ENCODE peak calls at places on chromosomes 16 and 17, in ten cellular contexts. Q is HFFc6, S is cardiac muscle cell, N is dorsolateral prefrontal cortex, Z is H1, P is osteocyte, E is left ventricle myocardium inferior, K is coronary artery, G is endothelial cell, A is NB4. W is an unnamed sample.

GRCh38 chr17:5832886-5833285 is 237.3 kb upstream of the WSCD1 start:
- DNase-seq in S (no peak), G (no peak), Q (peak), E (no peak), K (no peak), P (no peak), Z (no peak), N (no peak), A (no peak), W (no peak)

GRCh38 chr16:81473066-81473488 is 28.5 kb downstream of the CMIP start:
- DNase-seq in N (no peak), S (no peak), G (no peak), P (no peak), K (no peak), Q (no peak), E (peak), Z (no peak), A (no peak), W (no peak)

GRCh38 chr16:89801800-89802199 is 14.6 kb downstream of the FANCA start:
- DNase-seq in Z (no peak), A (no peak), K (no peak), G (no peak), N (no peak), Q (no peak), S (no peak), E (no peak), P (no peak), W (no peak)

GRCh38 chr17:49587366-49588073 is 11.8 kb downstream of the NXPH3 start:
- DNase-seq in K (no peak), Q (no peak), S (no peak), A (no peak), G (no peak), N (no peak), P (peak), E (no peak), Z (no peak), W (peak)

GRCh38 chr17:39626171-39626670 is 531 bp upstream of the PPP1R1B start:
- DNase-seq in G (no peak), A (no peak), Q (no peak), Z (no peak), P (no peak), K (no peak), S (no peak), E (no peak), N (no peak), W (no peak)

GRCh38 chr17:49029841-49030240 is 32.7 kb downstream of the IGF2BP1 start:
- DNase-seq in S (no peak), G (no peak), Q (no peak), P (no peak), Z (no peak), K (no peak), E (no peak), N (no peak), A (no peak), W (no peak)

GRCh38 chr16:68644715-68645493 is at the start of gene CDH3:
- DNase-seq in N (peak), Q (no peak), K (no peak), G (peak), Z (peak), P (no peak), A (peak), S (peak), E (no peak), W (peak)

GRCh38 chr16:81553080-81553813 is 108.6 kb downstream of the CMIP start:
- DNase-seq in Q (no peak), E (no peak), A (no peak), P (no peak), S (no peak), N (no peak), K (no peak), G (no peak), Z (no peak), W (no peak)

GRCh38 chr16:57775661-57776469 is 26.4 kb downstream of the KIFC3 start:
- DNase-seq in S (peak), N (peak), K (no peak), E (no peak), G (peak), Q (no peak), A (peak), Z (peak), P (no peak), W (no peak)

GRCh38 chr17:73228748-73229236 is 32.9 kb downstream of the CPSF4L start:
- DNase-seq in P (no peak), N (peak), G (no peak), K (no peak), Q (peak), E (peak), A (peak), S (no peak), Z (no peak), W (no peak)

GRCh38 chr17:39928868-39929651 is 1.5 kb downstream of the LRRC3C start:
- DNase-seq in S (no peak), K (no peak), Q (peak), E (no peak), P (no peak), Z (no peak), A (peak), G (no peak), N (no peak), W (no peak)

GRCh38 chr16:65054457-65054856 is 67.4 kb downstream of the CDH11 start:
- DNase-seq in G (no peak), P (no peak), Z (no peak), S (no peak), E (no peak), Q (no peak), K (no peak), A (no peak), N (peak), W (no peak)

GRCh38 chr16:80507538-80507937 is 33.3 kb upstream of the DYNLRB2 start:
- DNase-seq in S (no peak), K (no peak), G (no peak), E (peak), P (no peak), Z (no peak), A (no peak), N (no peak), Q (no peak), W (no peak)

GRCh38 chr16:66427871-66428681 is 981 bp downstream of the BEAN1 start:
- DNase-seq in Q (no peak), E (no peak), G (peak), P (no peak), A (no peak), S (peak), Z (no peak), N (no peak), K (no peak), W (no peak)
- TF ChIP-seq CTCF in Q (no peak), E (no peak), G (no peak), P (no peak), A (no peak), S (no peak), Z (no peak), N (no peak), K (no peak), W (no peak)

GRCh38 chr16:31200821-31201510 is 1.6 kb downstream of the PYCARD start:
- DNase-seq in K (no peak), A (peak), E (no peak), S (no peak), Q (peak), Z (no peak), P (no peak), G (no peak), N (no peak), W (no peak)
- TF ChIP-seq CTCF in K (no peak), A (peak), E (no peak), S (no peak), Q (peak), Z (no peak), P (no peak), G (no peak), N (no peak), W (no peak)

GRCh38 chr16:2148714-2149629 is 547 bp downstream of the RAB26 start:
- DNase-seq in Q (no peak), K (no peak), A (peak), N (no peak), E (no peak), Z (no peak), G (no peak), P (no peak), S (no peak), W (no peak)
- TF ChIP-seq CTCF in Q (peak), K (no peak), A (no peak), N (no peak), E (no peak), Z (no peak), G (no peak), P (no peak), S (no peak), W (peak)

GRCh38 chr16:71214771-71215381 is 15.6 kb downstream of the HYDIN start:
- DNase-seq in S (peak), Q (no peak), G (no peak), A (no peak), E (no peak), N (no peak), K (no peak), Z (no peak), P (no peak), W (no peak)
- TF ChIP-seq CTCF in S (peak), Q (peak), G (no peak), A (no peak), E (no peak), N (peak), K (no peak), Z (peak), P (peak), W (no peak)

GRCh38 chr17:45277992-45278391 is 16.1 kb upstream of the SPATA32 start:
- DNase-seq in K (no peak), Z (no peak), Q (no peak), G (no peak), P (no peak), N (no peak), E (peak), A (no peak), S (peak), W (no peak)

GRCh38 chr17:45276031-45276430 is 14.1 kb upstream of the SPATA32 start:
- DNase-seq in S (no peak), Z (no peak), Q (no peak), N (no peak), G (no peak), A (no peak), P (no peak), E (no peak), K (no peak), W (no peak)

GRCh38 chr17:45274033-45274432 is 12.1 kb upstream of the SPATA32 start:
- DNase-seq in G (no peak), Q (no peak), P (no peak), K (no peak), Z (no peak), N (no peak), A (no peak), E (no peak), S (no peak), W (no peak)

GRCh38 chr17:45279898-45280297 is 18.0 kb upstream of the SPATA32 start:
- DNase-seq in P (no peak), Q (no peak), G (no peak), A (no peak), N (no peak), S (no peak), K (no peak), Z (no peak), E (peak), W (no peak)

DNA sequence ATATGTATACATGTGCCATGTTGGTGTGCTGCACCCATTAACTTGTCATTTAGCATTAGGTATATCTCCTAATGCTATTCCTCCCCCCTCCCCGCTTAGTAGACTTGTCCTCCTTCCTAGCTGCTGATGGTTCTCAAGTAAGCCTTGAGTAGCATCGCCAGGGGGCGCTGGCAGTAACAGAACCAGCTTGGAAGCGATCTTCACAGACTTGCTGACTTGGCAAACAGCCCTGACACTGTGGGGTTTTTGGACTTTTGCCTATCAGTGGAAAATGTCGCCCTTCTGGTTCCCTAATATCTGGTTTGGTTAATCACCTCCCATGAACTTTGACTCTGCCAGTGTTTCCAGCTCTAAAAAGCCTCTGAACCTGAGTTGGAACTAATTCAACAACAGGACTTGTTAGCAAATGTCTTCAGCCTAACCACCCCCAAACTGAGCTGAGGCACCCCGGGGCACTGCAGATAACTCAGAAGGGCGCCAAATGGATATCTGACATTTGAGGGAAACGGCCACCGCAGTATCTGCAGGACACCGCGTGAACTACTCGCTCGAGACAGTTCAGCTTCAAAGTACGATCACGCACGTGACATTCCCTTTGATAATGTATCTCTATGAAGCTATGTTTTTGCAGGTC is 15.4 kb upstream of the SPATA32 start:
- DNase-seq in K (peak), S (peak), P (peak), N (peak), G (peak), A (peak), E (peak), Z (peak), Q (peak), W (peak)
- TF ChIP-seq CTCF in K (peak), S (peak), P (peak), N (peak), G (peak), A (peak), E (peak), Z (peak), Q (peak), W (peak)

GRCh38 chr17:43330876-43331639 is 67.7 kb upstream of the ARL4D start:
- DNase-seq in Z (no peak), P (no peak), S (no peak), N (no peak), K (no peak), A (peak), E (no peak), Q (no peak), G (no peak), W (no peak)
- TF ChIP-seq CTCF in Z (no peak), P (no peak), S (peak), N (no peak), K (no peak), A (peak), E (no peak), Q (peak), G (no peak), W (peak)

DNA sequence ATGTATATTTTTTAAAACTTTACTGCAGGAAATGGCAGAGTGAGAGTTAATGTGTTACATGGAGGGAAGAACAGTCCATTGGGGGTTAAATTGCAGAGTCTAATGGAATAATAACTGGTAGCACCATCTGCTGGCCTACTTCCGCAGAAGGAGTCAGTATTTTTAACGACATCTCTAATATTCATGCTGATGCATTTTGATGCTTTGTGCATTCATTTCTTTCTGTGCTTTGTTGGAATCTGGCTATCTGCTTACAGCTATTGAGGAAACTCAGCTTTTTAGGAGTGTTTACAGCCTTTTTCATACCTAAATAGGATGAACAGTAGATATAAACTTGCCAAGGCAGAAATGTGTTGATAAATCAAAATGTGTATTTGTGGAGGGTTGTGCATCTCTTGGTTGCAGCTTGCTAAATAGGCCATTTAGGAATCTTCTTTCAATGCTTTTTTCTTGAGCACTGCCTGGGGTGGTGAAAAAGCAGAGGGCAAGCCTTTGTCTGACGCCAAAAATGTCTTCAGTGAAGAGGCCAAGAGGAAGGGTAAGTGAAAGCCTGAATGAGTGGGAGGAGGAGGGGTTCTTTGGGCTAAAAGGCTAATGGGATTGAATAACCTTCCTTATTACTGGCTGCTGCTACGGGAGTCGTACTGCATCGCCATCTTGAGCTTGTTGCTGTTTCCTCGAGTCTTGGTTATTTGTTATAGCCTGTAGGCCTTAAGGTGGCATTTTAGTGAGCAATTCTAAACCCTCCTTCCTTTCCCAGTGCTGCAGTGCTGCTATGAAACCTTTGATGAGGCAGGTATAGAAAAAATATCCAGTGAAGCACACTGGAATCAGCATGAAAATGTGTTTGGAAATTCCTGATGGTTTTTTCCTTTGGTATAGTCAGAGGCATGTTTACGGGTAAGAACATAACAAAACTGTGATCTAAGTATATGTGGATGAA is 153.3 kb downstream of the CHD9 start:
- DNase-seq in A (peak), Z (peak), E (no peak), P (no peak), N (peak), G (peak), Q (peak), K (peak), S (peak), W (no peak)
- TF ChIP-seq CTCF in A (peak), Z (peak), E (peak), P (peak), N (peak), G (peak), Q (peak), K (peak), S (peak), W (peak)

DNA sequence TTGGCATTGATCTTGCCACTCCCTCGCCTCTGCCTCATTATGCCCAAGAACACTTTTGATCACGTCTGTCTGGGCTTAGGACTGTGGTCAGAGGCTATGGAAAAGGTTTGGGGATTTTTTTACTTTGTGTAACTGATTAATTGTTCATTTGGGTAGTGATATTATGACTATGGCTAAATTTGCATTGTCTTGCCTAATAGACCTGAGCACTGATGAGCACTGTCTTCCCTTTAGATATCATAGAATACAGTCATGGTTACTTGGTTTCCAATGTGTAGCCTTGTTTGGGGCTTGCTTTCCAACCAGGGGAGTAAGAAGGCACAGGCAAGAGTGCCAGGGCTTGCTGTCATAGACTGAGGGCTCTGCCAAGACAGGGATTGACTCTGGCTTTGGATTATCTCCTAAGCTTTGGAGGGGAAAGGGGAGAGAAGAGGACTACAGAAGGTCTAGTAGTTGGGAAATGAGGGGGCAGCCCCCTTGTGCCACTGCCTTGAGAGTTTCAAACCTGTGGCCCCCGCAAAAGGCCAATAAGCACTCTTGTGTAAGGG is 13.7 kb downstream of the LIMD2 start:
- DNase-seq in Q (no peak), A (no peak), S (no peak), N (no peak), K (no peak), G (no peak), Z (no peak), E (no peak), P (no peak), W (no peak)
- TF ChIP-seq CTCF in Q (no peak), A (no peak), S (no peak), N (no peak), K (no peak), G (no peak), Z (no peak), E (no peak), P (no peak), W (no peak)

GRCh38 chr17:1716076-1716911 is 6.1 kb upstream of the TLCD2 start:
- DNase-seq in N (peak), S (peak), E (peak), Z (peak), P (peak), A (peak), Q (peak), K (peak), G (peak), W (peak)
- TF ChIP-seq CTCF in N (peak), S (peak), E (no peak), Z (no peak), P (no peak), A (no peak), Q (peak), K (no peak), G (no peak), W (no peak)

DNA sequence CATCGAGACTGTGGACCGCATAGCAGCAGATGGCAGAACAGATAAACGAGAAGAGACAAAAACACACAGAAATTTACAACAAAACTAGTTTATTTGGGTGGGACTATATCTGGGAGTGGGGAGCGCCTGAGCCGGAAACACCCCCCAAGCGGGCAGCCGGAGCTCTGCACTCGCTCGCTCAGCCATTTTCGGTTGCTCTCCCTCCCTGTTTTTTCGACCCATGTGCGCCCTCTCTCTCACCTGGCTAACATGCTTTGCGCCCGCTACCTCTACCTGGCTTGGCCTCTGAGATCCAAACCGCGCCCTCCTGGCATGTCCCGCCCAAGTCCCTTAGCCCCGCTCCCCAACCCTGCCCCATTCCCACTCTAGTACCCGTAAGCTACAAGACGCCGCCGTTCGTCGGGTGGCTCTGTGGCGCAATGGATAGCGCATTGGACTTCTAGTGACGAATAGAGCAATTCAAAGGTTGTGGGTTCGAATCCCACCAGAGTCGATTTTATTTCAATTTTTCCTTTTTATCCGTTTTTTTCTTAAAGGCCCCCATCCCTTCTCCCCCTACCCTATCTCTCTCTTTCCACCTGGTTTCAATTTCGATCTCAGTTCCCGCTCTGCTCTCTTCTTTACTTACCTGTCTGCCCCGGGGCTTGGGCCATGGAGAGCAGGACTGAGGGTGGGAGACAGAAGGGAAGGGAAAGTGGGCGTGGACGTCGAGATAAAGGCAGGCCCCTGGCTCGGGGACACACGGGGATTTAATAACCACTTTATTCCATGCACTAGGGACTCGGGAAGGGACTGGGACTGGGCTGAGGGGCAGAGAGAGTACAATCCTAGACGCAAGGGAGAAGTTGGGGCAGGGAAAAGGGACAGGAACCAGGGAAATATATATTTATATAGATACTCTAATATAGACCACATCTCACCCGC is 2.5 kb upstream of the ALOXE3 start:
- DNase-seq in A (peak), K (peak), Z (peak), N (peak), E (no peak), P (peak), G (peak), Q (peak), S (peak), W (no peak)
- TF ChIP-seq CTCF in A (peak), K (no peak), Z (no peak), N (peak), E (peak), P (peak), G (no peak), Q (peak), S (peak), W (peak)